ENCODE peak calls at places on chromosome 16, in eight cellular contexts. One of them, this sample, is unnamed.

GRCh38 chr16:89323120-89323960 is 105.8 kb downstream of the ZNF778 start:
- DNase-seq in A549: no peak
- DNase-seq in tibial artery: no peak
- DNase-seq in body of pancreas: peak; percentile 4
- DNase-seq in pancreas: peak; percentile 18
- DNase-seq in neural progenitor cell: no peak
- DNase-seq in BE2C: no peak
- DNase-seq in fibroblast of lung: no peak
- DNase-seq in this sample: peak; percentile 34

GRCh38 chr16:21685034-21685455 is 21.3 kb downstream of the OTOA start:
- DNase-seq in tibial artery: no peak
- DNase-seq in BE2C: no peak
- DNase-seq in A549: no peak
- DNase-seq in pancreas: no peak
- DNase-seq in neural progenitor cell: peak; percentile 79
- DNase-seq in body of pancreas: no peak
- DNase-seq in fibroblast of lung: no peak
- DNase-seq in this sample: no peak

GRCh38 chr16:31363721-31364120 is 8.7 kb downstream of the ITGAX start:
- DNase-seq in body of pancreas: no peak
- DNase-seq in fibroblast of lung: no peak
- DNase-seq in BE2C: no peak
- DNase-seq in neural progenitor cell: no peak
- DNase-seq in A549: no peak
- DNase-seq in tibial artery: no peak
- DNase-seq in pancreas: no peak
- DNase-seq in this sample: no peak

GRCh38 chr16:83011939-83012338 is 385.2 kb downstream of the CDH13 start:
- DNase-seq in neural progenitor cell: no peak
- DNase-seq in tibial artery: no peak
- DNase-seq in A549: no peak
- DNase-seq in fibroblast of lung: no peak
- DNase-seq in body of pancreas: no peak
- DNase-seq in BE2C: no peak
- DNase-seq in pancreas: no peak
- DNase-seq in this sample: no peak

GRCh38 chr16:22123146-22123545 is 30.8 kb downstream of the VWA3A start:
- DNase-seq in neural progenitor cell: peak; percentile 24
- DNase-seq in BE2C: no peak
- DNase-seq in fibroblast of lung: no peak
- DNase-seq in tibial artery: no peak
- DNase-seq in body of pancreas: no peak
- DNase-seq in pancreas: no peak
- DNase-seq in A549: peak; percentile 31
- DNase-seq in this sample: no peak

GRCh38 chr16:67150058-67150832 is 553 bp downstream of the B3GNT9 start:
- DNase-seq in BE2C: peak; percentile 72
- DNase-seq in neural progenitor cell: peak; percentile 86
- DNase-seq in tibial artery: peak; percentile 50
- DNase-seq in fibroblast of lung: peak; percentile 78
- DNase-seq in body of pancreas: no peak
- DNase-seq in pancreas: peak; percentile 55
- DNase-seq in A549: peak; percentile 62
- DNase-seq in this sample: peak; percentile 69

GRCh38 chr16:46974352-46974751 is 878 bp upstream of the DNAJA2 start:
- DNase-seq in pancreas: no peak
- DNase-seq in neural progenitor cell: peak; percentile 13
- DNase-seq in BE2C: peak; percentile 39
- DNase-seq in A549: peak; percentile 47
- DNase-seq in tibial artery: no peak
- DNase-seq in fibroblast of lung: peak; percentile 9
- DNase-seq in body of pancreas: no peak
- DNase-seq in this sample: no peak

GRCh38 chr16:55513616-55514015 is 4.7 kb downstream of the LPCAT2 start:
- DNase-seq in fibroblast of lung: peak; percentile 34
- DNase-seq in A549: no peak
- DNase-seq in body of pancreas: no peak
- DNase-seq in pancreas: no peak
- DNase-seq in tibial artery: no peak
- DNase-seq in BE2C: no peak
- DNase-seq in neural progenitor cell: no peak
- DNase-seq in this sample: no peak

GRCh38 chr16:66147338-66147737 is 219.2 kb upstream of the CDH5 start:
- DNase-seq in A549: no peak
- DNase-seq in BE2C: no peak
- DNase-seq in pancreas: no peak
- DNase-seq in fibroblast of lung: no peak
- DNase-seq in neural progenitor cell: no peak
- DNase-seq in tibial artery: no peak
- DNase-seq in body of pancreas: no peak
- DNase-seq in this sample: no peak

GRCh38 chr16:31202402-31203385 is at the start of gene PYCARD:
- DNase-seq in pancreas: peak; percentile 48
- DNase-seq in A549: peak; percentile 35
- DNase-seq in fibroblast of lung: peak; percentile 43
- DNase-seq in body of pancreas: peak; percentile 42
- DNase-seq in tibial artery: peak; percentile 57
- DNase-seq in neural progenitor cell: peak; percentile 49
- DNase-seq in BE2C: peak; percentile 33
- DNase-seq in this sample: peak; percentile 88

GRCh38 chr16:9627427-9627826 is 536.0 kb downstream of the HAPSTR1 start:
- DNase-seq in fibroblast of lung: no peak
- DNase-seq in neural progenitor cell: no peak
- DNase-seq in tibial artery: no peak
- DNase-seq in BE2C: no peak
- DNase-seq in A549: no peak
- DNase-seq in body of pancreas: no peak
- DNase-seq in pancreas: no peak
- DNase-seq in this sample: no peak

GRCh38 chr16:58481931-58482330 is 18.0 kb upstream of the NDRG4 start:
- DNase-seq in fibroblast of lung: peak; percentile 43
- DNase-seq in tibial artery: no peak
- DNase-seq in BE2C: no peak
- DNase-seq in body of pancreas: no peak
- DNase-seq in A549: no peak
- DNase-seq in pancreas: no peak
- DNase-seq in neural progenitor cell: no peak
- DNase-seq in this sample: no peak

GRCh38 chr16:89210904-89211515 is 6.5 kb upstream of the ZNF778 start:
- DNase-seq in fibroblast of lung: no peak
- DNase-seq in tibial artery: no peak
- DNase-seq in pancreas: no peak
- DNase-seq in body of pancreas: no peak
- DNase-seq in neural progenitor cell: no peak
- DNase-seq in A549: no peak
- DNase-seq in BE2C: no peak
- DNase-seq in this sample: no peak

GRCh38 chr16:47644166-47644565 is 183.0 kb downstream of the PHKB start:
- DNase-seq in neural progenitor cell: no peak
- DNase-seq in tibial artery: peak; percentile 24
- DNase-seq in fibroblast of lung: peak; percentile 91
- DNase-seq in body of pancreas: peak; percentile 27
- DNase-seq in BE2C: no peak
- DNase-seq in A549: no peak
- DNase-seq in pancreas: no peak
- DNase-seq in this sample: no peak

GRCh38 chr16:27470567-27471431 is 68.8 kb downstream of the IL21R start:
- DNase-seq in fibroblast of lung: peak; percentile 56
- DNase-seq in BE2C: no peak
- DNase-seq in tibial artery: peak; percentile 42
- DNase-seq in A549: no peak
- DNase-seq in pancreas: no peak
- DNase-seq in body of pancreas: no peak
- DNase-seq in neural progenitor cell: no peak
- DNase-seq in this sample: no peak

GRCh38 chr16:17747357-17747756 is 276.6 kb upstream of the XYLT1 start:
- DNase-seq in BE2C: no peak
- DNase-seq in neural progenitor cell: no peak
- DNase-seq in fibroblast of lung: no peak
- DNase-seq in tibial artery: no peak
- DNase-seq in A549: no peak
- DNase-seq in pancreas: no peak
- DNase-seq in body of pancreas: no peak
- DNase-seq in this sample: no peak

GRCh38 chr16:23476289-23476688 is 23.3 kb upstream of the COG7 start:
- DNase-seq in body of pancreas: no peak
- DNase-seq in pancreas: no peak
- DNase-seq in tibial artery: no peak
- DNase-seq in fibroblast of lung: no peak
- DNase-seq in neural progenitor cell: no peak
- DNase-seq in BE2C: no peak
- DNase-seq in A549: no peak
- DNase-seq in this sample: no peak

GRCh38 chr16:71930013-71930563 is 34.8 kb downstream of the IST1 start:
- DNase-seq in neural progenitor cell: no peak
- DNase-seq in body of pancreas: no peak
- DNase-seq in tibial artery: no peak
- DNase-seq in fibroblast of lung: peak; percentile 14
- DNase-seq in pancreas: no peak
- DNase-seq in A549: no peak
- DNase-seq in BE2C: no peak
- DNase-seq in this sample: no peak

GRCh38 chr16:54466233-54466632 is 179.6 kb upstream of the IRX3 start:
- DNase-seq in BE2C: no peak
- DNase-seq in tibial artery: no peak
- DNase-seq in body of pancreas: no peak
- DNase-seq in pancreas: no peak
- DNase-seq in fibroblast of lung: no peak
- DNase-seq in A549: no peak
- DNase-seq in neural progenitor cell: no peak
- DNase-seq in this sample: no peak

GRCh38 chr16:88130681-88131080 is 179.4 kb downstream of the BANP start:
- DNase-seq in body of pancreas: no peak
- DNase-seq in tibial artery: no peak
- DNase-seq in fibroblast of lung: no peak
- DNase-seq in BE2C: no peak
- DNase-seq in neural progenitor cell: no peak
- DNase-seq in A549: no peak
- DNase-seq in pancreas: no peak
- DNase-seq in this sample: no peak
- TF ChIP-seq CTCF in body of pancreas: no peak
- TF ChIP-seq CTCF in tibial artery: no peak
- TF ChIP-seq CTCF in fibroblast of lung: no peak
- TF ChIP-seq CTCF in BE2C: no peak
- TF ChIP-seq CTCF in neural progenitor cell: no peak
- TF ChIP-seq CTCF in A549: no peak
- TF ChIP-seq CTCF in pancreas: no peak
- TF ChIP-seq CTCF in this sample: no peak

DNA sequence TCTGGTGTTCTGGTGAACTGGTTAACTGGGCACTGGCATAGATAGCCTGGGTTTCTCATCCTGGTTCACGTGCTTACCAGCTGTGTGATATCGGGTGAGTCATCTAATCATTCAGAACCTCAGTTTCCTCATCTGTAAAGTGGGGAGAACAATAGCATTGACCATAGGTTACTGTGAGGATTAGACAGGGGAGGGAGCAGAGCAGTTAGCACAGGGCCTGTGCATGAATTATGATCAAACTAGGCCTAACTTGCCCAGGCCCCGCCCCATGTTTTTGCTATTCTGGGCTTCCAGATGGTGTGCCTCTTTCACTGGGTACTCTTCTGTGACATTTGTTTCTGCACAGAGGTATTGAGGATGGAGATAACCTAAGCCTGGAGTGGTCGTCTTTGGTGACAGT is 4.6 kb upstream of the KLHL36 start:
- DNase-seq in pancreas: no peak
- DNase-seq in neural progenitor cell: no peak
- DNase-seq in body of pancreas: no peak
- DNase-seq in BE2C: no peak
- DNase-seq in fibroblast of lung: no peak
- DNase-seq in tibial artery: no peak
- DNase-seq in A549: no peak
- DNase-seq in this sample: no peak
- H3K4me1 ChIP-seq in pancreas: no peaks in the 10 kb centered on the region
- H3K4me1 ChIP-seq in neural progenitor cell: no peaks in the 10 kb centered on the region
- H3K4me1 ChIP-seq in body of pancreas: peaks cover 26% of the 10 kb centered on the region
- H3K4me1 ChIP-seq in BE2C: peaks cover 16% of the 10 kb centered on the region
- H3K4me1 ChIP-seq in fibroblast of lung: peaks cover 32% of the 10 kb centered on the region
- H3K4me1 ChIP-seq in tibial artery: peaks cover 23% of the 10 kb centered on the region
- H3K4me1 ChIP-seq in A549: peaks cover 3% of the 10 kb centered on the region
- H3K4me1 ChIP-seq in this sample: peaks cover 6% of the 10 kb centered on the region

GRCh38 chr16:24975428-24975889 is 39.7 kb downstream of the ARHGAP17 start:
- DNase-seq in BE2C: no peak
- DNase-seq in A549: peak; percentile 19
- DNase-seq in neural progenitor cell: no peak
- DNase-seq in tibial artery: no peak
- DNase-seq in fibroblast of lung: no peak
- DNase-seq in body of pancreas: no peak
- DNase-seq in pancreas: no peak
- DNase-seq in this sample: no peak

GRCh38 chr16:24972608-24973220 is 42.5 kb downstream of the ARHGAP17 start:
- DNase-seq in fibroblast of lung: no peak
- DNase-seq in neural progenitor cell: no peak
- DNase-seq in pancreas: no peak
- DNase-seq in tibial artery: no peak
- DNase-seq in A549: no peak
- DNase-seq in BE2C: no peak
- DNase-seq in body of pancreas: no peak
- DNase-seq in this sample: no peak

GRCh38 chr16:24976061-24976779 is 38.9 kb downstream of the ARHGAP17 start:
- DNase-seq in BE2C: no peak
- DNase-seq in fibroblast of lung: no peak
- DNase-seq in body of pancreas: no peak
- DNase-seq in A549: no peak
- DNase-seq in neural progenitor cell: no peak
- DNase-seq in pancreas: no peak
- DNase-seq in tibial artery: no peak
- DNase-seq in this sample: no peak

GRCh38 chr16:24973771-24974461 is 41.3 kb downstream of the ARHGAP17 start:
- DNase-seq in tibial artery: no peak
- DNase-seq in BE2C: no peak
- DNase-seq in pancreas: no peak
- DNase-seq in fibroblast of lung: no peak
- DNase-seq in A549: no peak
- DNase-seq in body of pancreas: no peak
- DNase-seq in neural progenitor cell: no peak
- DNase-seq in this sample: no peak

DNA sequence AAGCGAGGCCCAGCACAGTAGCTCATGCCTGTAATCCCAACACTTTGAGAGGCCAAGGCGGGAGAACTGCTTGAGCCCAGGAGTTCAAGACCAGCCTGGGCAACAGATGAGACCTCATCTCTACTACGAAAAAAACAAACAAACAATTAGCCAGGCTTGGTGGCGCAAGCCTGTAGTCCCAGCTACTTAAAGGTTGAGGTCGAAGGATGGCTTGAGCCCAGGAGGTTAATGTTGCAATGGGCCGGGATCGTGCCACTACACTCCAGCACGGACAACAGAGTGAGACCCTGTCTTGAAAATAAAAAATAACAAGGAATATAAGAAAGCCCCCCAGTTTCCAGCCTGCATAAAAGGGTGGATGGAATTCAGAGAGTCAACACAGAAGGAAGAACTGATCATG is 40.3 kb downstream of the ARHGAP17 start:
- DNase-seq in A549: no peak
- DNase-seq in pancreas: no peak
- DNase-seq in neural progenitor cell: no peak
- DNase-seq in tibial artery: no peak
- DNase-seq in BE2C: no peak
- DNase-seq in fibroblast of lung: no peak
- DNase-seq in body of pancreas: no peak
- DNase-seq in this sample: no peak
- H3K4me3 ChIP-seq in A549: no peak overlapping the region
- H3K4me3 ChIP-seq in pancreas: no peak overlapping the region
- H3K4me3 ChIP-seq in neural progenitor cell: no peak overlapping the region
- H3K4me3 ChIP-seq in tibial artery: no peak overlapping the region
- H3K4me3 ChIP-seq in BE2C: no peak overlapping the region
- H3K4me3 ChIP-seq in fibroblast of lung: no peak overlapping the region
- H3K4me3 ChIP-seq in body of pancreas: no peak overlapping the region
- H3K4me3 ChIP-seq in this sample: no peak overlapping the region

GRCh38 chr16:75289189-75289588 is 37.8 kb upstream of the BCAR1 start:
- DNase-seq in A549: no peak
- DNase-seq in body of pancreas: no peak
- DNase-seq in BE2C: no peak
- DNase-seq in tibial artery: no peak
- DNase-seq in neural progenitor cell: no peak
- DNase-seq in fibroblast of lung: no peak
- DNase-seq in pancreas: no peak
- DNase-seq in this sample: no peak
- TF ChIP-seq CTCF in A549: no peak
- TF ChIP-seq CTCF in body of pancreas: no peak
- TF ChIP-seq CTCF in BE2C: no peak
- TF ChIP-seq CTCF in tibial artery: no peak
- TF ChIP-seq CTCF in neural progenitor cell: no peak
- TF ChIP-seq CTCF in fibroblast of lung: no peak
- TF ChIP-seq CTCF in pancreas: no peak
- TF ChIP-seq CTCF in this sample: no peak

This sample was measured in mucosa of descending colon.